ENCODE peak calls at places on chromosome 11, in five cellular contexts. One of them, this sample, is unnamed.
A peak's percentile ranks its signal among the peaks of the same experiment; 100 is the strongest.

GRCh38 chr11:73321342-73322110 is 13.4 kb downstream of the ARHGEF17 start:
- DNase-seq in bronchial epithelial cell: no peak
- DNase-seq in right lobe of liver: peak; percentile 67
- DNase-seq in SK-N-SH: peak; percentile 89
- DNase-seq in HFF-Myc: no peak
- DNase-seq in this sample: no peak

GRCh38 chr11:123594188-123594901 is 60.1 kb downstream of the SCN3B start:
- DNase-seq in bronchial epithelial cell: no peak
- DNase-seq in SK-N-SH: no peak
- DNase-seq in right lobe of liver: no peak
- DNase-seq in HFF-Myc: no peak
- DNase-seq in this sample: no peak

GRCh38 chr11:58656348-58656747 is 33.9 kb downstream of the CNTF start:
- DNase-seq in HFF-Myc: no peak
- DNase-seq in SK-N-SH: no peak
- DNase-seq in right lobe of liver: no peak
- DNase-seq in bronchial epithelial cell: peak; percentile 36
- DNase-seq in this sample: no peak

GRCh38 chr11:29656557-29656956 is 360.3 kb downstream of the KCNA4 start:
- DNase-seq in right lobe of liver: no peak
- DNase-seq in HFF-Myc: no peak
- DNase-seq in SK-N-SH: no peak
- DNase-seq in bronchial epithelial cell: no peak
- DNase-seq in this sample: no peak

GRCh38 chr11:115672999-115673411 is 168.8 kb upstream of the CADM1 start:
- DNase-seq in bronchial epithelial cell: peak; percentile 22
- DNase-seq in right lobe of liver: no peak
- DNase-seq in SK-N-SH: no peak
- DNase-seq in HFF-Myc: no peak
- DNase-seq in this sample: peak; percentile 14

GRCh38 chr11:128632151-128632791 is 44.9 kb upstream of the ETS1 start:
- DNase-seq in HFF-Myc: no peak
- DNase-seq in SK-N-SH: peak; percentile 67
- DNase-seq in bronchial epithelial cell: peak; percentile 35
- DNase-seq in right lobe of liver: no peak
- DNase-seq in this sample: no peak

GRCh38 chr11:31875861-31876625 is 64.9 kb upstream of the PAX6 start:
- DNase-seq in SK-N-SH: no peak
- DNase-seq in HFF-Myc: no peak
- DNase-seq in bronchial epithelial cell: no peak
- DNase-seq in right lobe of liver: no peak
- DNase-seq in this sample: no peak

GRCh38 chr11:101442171-101442570 is 141.6 kb downstream of the TRPC6 start:
- DNase-seq in right lobe of liver: no peak
- DNase-seq in bronchial epithelial cell: no peak
- DNase-seq in SK-N-SH: no peak
- DNase-seq in HFF-Myc: no peak
- DNase-seq in this sample: no peak

GRCh38 chr11:122101625-122102291 is 14.3 kb downstream of the BLID start:
- DNase-seq in right lobe of liver: no peak
- DNase-seq in SK-N-SH: peak; percentile 58
- DNase-seq in bronchial epithelial cell: peak; percentile 68
- DNase-seq in HFF-Myc: no peak
- DNase-seq in this sample: no peak

GRCh38 chr11:60918251-60918940 is 4.4 kb downstream of the TMEM109 start:
- DNase-seq in bronchial epithelial cell: peak; percentile 56
- DNase-seq in SK-N-SH: no peak
- DNase-seq in right lobe of liver: no peak
- DNase-seq in HFF-Myc: no peak
- DNase-seq in this sample: no peak

GRCh38 chr11:4040461-4040860 is 54.1 kb upstream of the RRM1 start:
- DNase-seq in HFF-Myc: no peak
- DNase-seq in SK-N-SH: no peak
- DNase-seq in bronchial epithelial cell: no peak
- DNase-seq in right lobe of liver: no peak
- DNase-seq in this sample: peak; percentile 30

GRCh38 chr11:33264926-33265325 is 7.7 kb downstream of the HIPK3 start:
- DNase-seq in right lobe of liver: no peak
- DNase-seq in HFF-Myc: no peak
- DNase-seq in bronchial epithelial cell: no peak
- DNase-seq in SK-N-SH: no peak
- DNase-seq in this sample: no peak

GRCh38 chr11:117070016-117070415 is 28.2 kb downstream of the SIK3 start:
- DNase-seq in right lobe of liver: no peak
- DNase-seq in HFF-Myc: no peak
- DNase-seq in bronchial epithelial cell: peak; percentile 22
- DNase-seq in SK-N-SH: no peak
- DNase-seq in this sample: no peak

GRCh38 chr11:76209956-76210885 is 3.9 kb upstream of the WNT11 start:
- DNase-seq in right lobe of liver: peak; percentile 74
- DNase-seq in bronchial epithelial cell: peak; percentile 36
- DNase-seq in SK-N-SH: peak; percentile 82
- DNase-seq in HFF-Myc: no peak
- DNase-seq in this sample: peak; percentile 19

GRCh38 chr11:1559103-1559951 is 12.7 kb downstream of the DUSP8 start:
- DNase-seq in SK-N-SH: peak; percentile 52
- DNase-seq in right lobe of liver: peak; percentile 95
- DNase-seq in HFF-Myc: no peak
- DNase-seq in bronchial epithelial cell: peak; percentile 46
- DNase-seq in this sample: peak; percentile 94

GRCh38 chr11:76391039-76391438 is 9.9 kb downstream of the GVQW3 start:
- DNase-seq in HFF-Myc: no peak
- DNase-seq in right lobe of liver: no peak
- DNase-seq in SK-N-SH: no peak
- DNase-seq in bronchial epithelial cell: no peak
- DNase-seq in this sample: peak; percentile 23

GRCh38 chr11:114031599-114032320 is 27.8 kb upstream of the ZBTB16 start:
- DNase-seq in SK-N-SH: no peak
- DNase-seq in right lobe of liver: no peak
- DNase-seq in bronchial epithelial cell: no peak
- DNase-seq in HFF-Myc: no peak
- DNase-seq in this sample: no peak

GRCh38 chr11:47399860-47400812 is 8.3 kb upstream of the SLC39A13 start:
- DNase-seq in bronchial epithelial cell: no peak
- DNase-seq in HFF-Myc: no peak
- DNase-seq in SK-N-SH: peak; percentile 82
- DNase-seq in right lobe of liver: peak; percentile 57
- DNase-seq in this sample: no peak

GRCh38 chr11:35216962-35217667 is 78.1 kb downstream of the CD44 start:
- DNase-seq in bronchial epithelial cell: peak; percentile 38
- DNase-seq in right lobe of liver: no peak
- DNase-seq in SK-N-SH: no peak
- DNase-seq in HFF-Myc: no peak
- DNase-seq in this sample: no peak

GRCh38 chr11:1920909-1921575 is 1.5 kb downstream of the TNNT3 start:
- DNase-seq in right lobe of liver: no peak
- DNase-seq in SK-N-SH: peak; percentile 46
- DNase-seq in HFF-Myc: no peak
- DNase-seq in bronchial epithelial cell: no peak
- DNase-seq in this sample: no peak

GRCh38 chr11:38460901-38461300 is 1862.9 kb upstream of the RAG2 start:
- DNase-seq in right lobe of liver: no peak
- DNase-seq in SK-N-SH: no peak
- DNase-seq in HFF-Myc: peak; percentile 2
- DNase-seq in bronchial epithelial cell: peak; percentile 74
- DNase-seq in this sample: peak; percentile 87

GRCh38 chr11:77416357-77416756 is 57.5 kb downstream of the PAK1 start:
- DNase-seq in SK-N-SH: no peak
- DNase-seq in bronchial epithelial cell: no peak
- DNase-seq in HFF-Myc: no peak
- DNase-seq in right lobe of liver: no peak
- DNase-seq in this sample: no peak

GRCh38 chr11:33158596-33158995 is 2.7 kb downstream of the CSTF3 start:
- DNase-seq in right lobe of liver: no peak
- DNase-seq in SK-N-SH: no peak
- DNase-seq in HFF-Myc: no peak
- DNase-seq in bronchial epithelial cell: no peak
- DNase-seq in this sample: no peak

GRCh38 chr11:77036398-77036797 is 2.2 kb downstream of the B3GNT6 start:
- DNase-seq in bronchial epithelial cell: no peak
- DNase-seq in SK-N-SH: no peak
- DNase-seq in HFF-Myc: no peak
- DNase-seq in right lobe of liver: no peak
- DNase-seq in this sample: peak; percentile 94

GRCh38 chr11:1912314-1912878 is 7.1 kb upstream of the TNNT3 start:
- DNase-seq in right lobe of liver: no peak
- DNase-seq in HFF-Myc: no peak
- DNase-seq in SK-N-SH: no peak
- DNase-seq in bronchial epithelial cell: no peak
- DNase-seq in this sample: no peak

GRCh38 chr11:68002575-68002942 is 1.3 kb downstream of the UNC93B1 start:
- DNase-seq in SK-N-SH: no peak
- DNase-seq in HFF-Myc: no peak
- DNase-seq in right lobe of liver: no peak
- DNase-seq in bronchial epithelial cell: no peak
- DNase-seq in this sample: no peak
- H3K4me3 ChIP-seq in SK-N-SH: no peak overlapping the region
- H3K4me3 ChIP-seq in HFF-Myc: peak overlapping the region; percentile 62
- H3K4me3 ChIP-seq in right lobe of liver: no peak overlapping the region
- H3K4me3 ChIP-seq in bronchial epithelial cell: no peak overlapping the region
- H3K4me3 ChIP-seq in this sample: no peak overlapping the region

GRCh38 chr11:133162228-133162627 is 370.1 kb downstream of the OPCML start:
- DNase-seq in right lobe of liver: no peak
- DNase-seq in SK-N-SH: no peak
- DNase-seq in bronchial epithelial cell: no peak
- DNase-seq in HFF-Myc: no peak
- DNase-seq in this sample: no peak

GRCh38 chr11:133160754-133161153 is 371.5 kb downstream of the OPCML start:
- DNase-seq in right lobe of liver: no peak
- DNase-seq in bronchial epithelial cell: no peak
- DNase-seq in SK-N-SH: no peak
- DNase-seq in HFF-Myc: no peak
- DNase-seq in this sample: no peak

GRCh38 chr11:133163463-133164419 is 368.6 kb downstream of the OPCML start:
- DNase-seq in HFF-Myc: no peak
- DNase-seq in right lobe of liver: no peak
- DNase-seq in bronchial epithelial cell: peak; percentile 30
- DNase-seq in SK-N-SH: peak; percentile 55
- DNase-seq in this sample: peak; percentile 2

GRCh38 chr11:133168016-133168415 is 364.3 kb downstream of the OPCML start:
- DNase-seq in bronchial epithelial cell: no peak
- DNase-seq in SK-N-SH: no peak
- DNase-seq in HFF-Myc: no peak
- DNase-seq in right lobe of liver: no peak
- DNase-seq in this sample: no peak

DNA sequence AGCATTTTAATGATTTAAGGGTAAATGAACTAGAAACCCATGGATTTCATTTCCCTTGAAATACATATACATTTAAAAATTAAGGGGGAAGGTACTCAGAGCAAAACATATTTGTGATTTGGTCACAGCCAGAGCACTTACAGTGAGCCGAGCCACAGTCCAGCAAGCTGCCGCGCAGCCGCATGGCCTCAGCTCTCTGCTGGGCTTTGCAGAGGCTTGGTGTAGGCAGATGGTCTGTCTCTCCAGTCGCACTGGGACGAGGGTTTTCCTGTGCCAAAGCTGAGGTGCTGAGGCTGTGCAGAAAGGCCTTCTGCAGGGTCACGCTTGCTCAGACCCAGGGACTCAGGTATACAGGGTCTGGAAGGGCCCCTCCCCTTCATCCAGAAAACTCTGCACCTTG is 367.3 kb downstream of the OPCML start:
- DNase-seq in right lobe of liver: no peak
- DNase-seq in bronchial epithelial cell: no peak
- DNase-seq in SK-N-SH: no peak
- DNase-seq in HFF-Myc: no peak
- DNase-seq in this sample: no peak
- TF ChIP-seq CTCF in right lobe of liver: no peak
- TF ChIP-seq CTCF in bronchial epithelial cell: no peak
- TF ChIP-seq CTCF in SK-N-SH: no peak
- TF ChIP-seq CTCF in HFF-Myc: no peak
- TF ChIP-seq CTCF in this sample: no peak

GRCh38 chr11:94800394-94800793 is 32.2 kb downstream of the AMOTL1 start:
- DNase-seq in SK-N-SH: no peak
- DNase-seq in bronchial epithelial cell: no peak
- DNase-seq in right lobe of liver: no peak
- DNase-seq in HFF-Myc: no peak
- DNase-seq in this sample: peak; percentile 89

GRCh38 chr11:94803491-94803890 is 35.3 kb downstream of the AMOTL1 start:
- DNase-seq in right lobe of liver: no peak
- DNase-seq in SK-N-SH: no peak
- DNase-seq in bronchial epithelial cell: no peak
- DNase-seq in HFF-Myc: no peak
- DNase-seq in this sample: no peak

GRCh38 chr11:94801866-94802460 is 33.8 kb downstream of the AMOTL1 start:
- DNase-seq in bronchial epithelial cell: no peak
- DNase-seq in HFF-Myc: no peak
- DNase-seq in right lobe of liver: no peak
- DNase-seq in SK-N-SH: no peak
- DNase-seq in this sample: no peak

GRCh38 chr11:94804874-94805273 is 36.7 kb downstream of the AMOTL1 start:
- DNase-seq in HFF-Myc: no peak
- DNase-seq in bronchial epithelial cell: no peak
- DNase-seq in right lobe of liver: no peak
- DNase-seq in SK-N-SH: no peak
- DNase-seq in this sample: no peak

DNA sequence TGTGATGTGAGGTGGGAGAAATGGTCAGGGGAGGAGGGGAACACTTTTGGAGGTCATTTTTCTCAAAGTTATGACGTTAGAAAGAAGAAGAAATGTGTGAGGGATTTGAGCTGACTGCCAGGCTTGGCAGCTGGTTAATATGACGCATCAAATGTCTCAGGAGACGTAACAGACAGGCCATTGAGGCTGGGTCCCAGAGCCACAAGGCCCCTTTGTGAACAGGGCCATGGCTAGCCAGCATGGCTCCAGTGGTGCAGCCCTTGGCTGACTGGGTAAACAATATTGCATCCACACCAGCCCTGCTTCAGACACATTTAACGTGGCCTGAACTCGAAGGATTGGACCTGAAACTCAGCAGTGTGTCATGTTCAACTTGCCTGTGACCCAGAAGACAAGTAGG is 34.3 kb downstream of the AMOTL1 start:
- DNase-seq in SK-N-SH: no peak
- DNase-seq in bronchial epithelial cell: no peak
- DNase-seq in HFF-Myc: no peak
- DNase-seq in right lobe of liver: no peak
- DNase-seq in this sample: no peak
- H3K4me3 ChIP-seq in SK-N-SH: no peak overlapping the region
- H3K4me3 ChIP-seq in bronchial epithelial cell: no peak overlapping the region
- H3K4me3 ChIP-seq in HFF-Myc: no peak overlapping the region
- H3K4me3 ChIP-seq in right lobe of liver: no peak overlapping the region
- H3K4me3 ChIP-seq in this sample: no peak overlapping the region

DNA sequence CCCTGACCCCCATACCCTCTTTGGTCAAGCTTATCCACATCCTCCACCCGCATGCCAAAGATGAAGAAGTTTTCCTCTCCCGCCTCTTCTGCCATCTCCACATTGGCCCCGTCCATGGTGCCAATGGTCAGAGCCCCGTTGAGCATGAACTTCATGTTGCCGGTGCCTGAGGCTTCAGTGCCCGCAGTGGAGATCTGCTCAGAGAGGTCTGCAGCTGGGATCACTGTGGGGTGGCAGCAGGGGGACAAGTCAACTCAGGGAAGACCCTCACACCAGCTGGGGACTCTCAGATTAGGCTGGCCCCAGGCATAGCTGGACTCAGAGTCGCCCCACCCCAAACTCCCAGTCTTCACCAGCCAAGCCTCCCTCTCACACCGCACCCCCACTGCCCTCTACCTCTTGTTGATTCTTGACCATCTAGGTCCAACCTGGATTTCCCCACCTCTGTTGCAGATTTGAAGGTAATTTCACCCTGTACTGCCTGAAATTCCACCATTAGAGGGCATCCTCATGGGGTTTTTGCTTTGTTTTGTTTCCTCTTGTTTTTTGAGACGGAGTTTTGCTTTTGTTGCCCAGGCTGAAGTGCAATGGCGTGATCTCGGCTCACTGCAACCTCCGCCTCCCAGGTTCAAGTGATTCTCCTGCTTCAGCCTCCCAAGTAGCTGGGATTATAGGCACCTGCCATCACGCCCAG is 6.6 kb upstream of the RASGRP2 start:
- DNase-seq in SK-N-SH: no peak
- DNase-seq in HFF-Myc: no peak
- DNase-seq in bronchial epithelial cell: no peak
- DNase-seq in right lobe of liver: no peak
- DNase-seq in this sample: no peak
- TF ChIP-seq CTCF in SK-N-SH: no peak
- TF ChIP-seq CTCF in HFF-Myc: no peak
- TF ChIP-seq CTCF in bronchial epithelial cell: no peak
- TF ChIP-seq CTCF in right lobe of liver: no peak
- TF ChIP-seq CTCF in this sample: no peak